ENCODE peak calls at places on chromosomes 12 and 14, in six cellular contexts. One of them, this sample, is unnamed.

GRCh38 chr14:77848031-77848430 is 48.1 kb downstream of the ADCK1 start:
- DNase-seq in testis: no peak
- DNase-seq in PC-3: no peak
- DNase-seq in A673: no peak
- DNase-seq in AG10803: peak
- DNase-seq in A549: no peak
- DNase-seq in this sample: no peak

GRCh38 chr12:27610380-27610779 is 85.9 kb upstream of the REP15 start:
- DNase-seq in testis: no peak
- DNase-seq in PC-3: peak
- DNase-seq in A673: peak
- DNase-seq in AG10803: peak
- DNase-seq in A549: peak
- DNase-seq in this sample: peak

GRCh38 chr12:104864668-104865067 is 93.4 kb downstream of the SLC41A2 start:
- DNase-seq in testis: no peak
- DNase-seq in PC-3: no peak
- DNase-seq in A673: no peak
- DNase-seq in AG10803: no peak
- DNase-seq in A549: no peak
- DNase-seq in this sample: no peak

GRCh38 chr12:91732086-91732485 is 413.6 kb downstream of the BTG1 start:
- DNase-seq in testis: no peak
- DNase-seq in PC-3: peak
- DNase-seq in A673: no peak
- DNase-seq in AG10803: peak
- DNase-seq in A549: no peak
- DNase-seq in this sample: no peak

GRCh38 chr14:33839193-33840076 is 111.4 kb downstream of the EGLN3 start:
- DNase-seq in testis: peak
- DNase-seq in PC-3: peak
- DNase-seq in A673: peak
- DNase-seq in AG10803: peak
- DNase-seq in A549: peak
- DNase-seq in this sample: peak

GRCh38 chr12:121472150-121472905 is 72.4 kb downstream of the RNF34 start:
- DNase-seq in testis: no peak
- DNase-seq in PC-3: no peak
- DNase-seq in A673: no peak
- DNase-seq in AG10803: no peak
- DNase-seq in A549: no peak
- DNase-seq in this sample: no peak

GRCh38 chr12:54891717-54892478 is 37.6 kb downstream of the MUCL1 start:
- DNase-seq in testis: no peak
- DNase-seq in PC-3: peak
- DNase-seq in A673: no peak
- DNase-seq in AG10803: no peak
- DNase-seq in A549: peak
- DNase-seq in this sample: peak

GRCh38 chr12:130162267-130162666 is at the start of gene FZD10:
- DNase-seq in testis: peak
- DNase-seq in PC-3: no peak
- DNase-seq in A673: no peak
- DNase-seq in AG10803: peak
- DNase-seq in A549: no peak
- DNase-seq in this sample: no peak

GRCh38 chr12:90333384-90333783 is 621.6 kb downstream of the CCER1 start:
- DNase-seq in testis: no peak
- DNase-seq in PC-3: peak
- DNase-seq in A673: no peak
- DNase-seq in AG10803: no peak
- DNase-seq in A549: no peak
- DNase-seq in this sample: peak

GRCh38 chr14:49893309-49894213 is 679 bp downstream of the ARF6 start:
- DNase-seq in testis: peak
- DNase-seq in PC-3: peak
- DNase-seq in A673: no peak
- DNase-seq in AG10803: peak
- DNase-seq in A549: peak
- DNase-seq in this sample: no peak

GRCh38 chr12:61781021-61781581 is 479.1 kb upstream of the USP15 start:
- DNase-seq in testis: no peak
- DNase-seq in PC-3: no peak
- DNase-seq in A673: no peak
- DNase-seq in AG10803: no peak
- DNase-seq in A549: no peak
- DNase-seq in this sample: no peak

GRCh38 chr14:23061995-23062394 is 4.7 kb upstream of the CDH24 start:
- DNase-seq in testis: peak
- DNase-seq in PC-3: peak
- DNase-seq in A673: peak
- DNase-seq in AG10803: peak
- DNase-seq in A549: peak
- DNase-seq in this sample: no peak

GRCh38 chr12:120231316-120232011 is 30.6 kb upstream of the RPLP0 start:
- DNase-seq in testis: no peak
- DNase-seq in PC-3: peak
- DNase-seq in A673: peak
- DNase-seq in AG10803: peak
- DNase-seq in A549: peak
- DNase-seq in this sample: peak

GRCh38 chr12:57641699-57642442 is 8.9 kb upstream of the B4GALNT1 start:
- DNase-seq in testis: no peak
- DNase-seq in PC-3: no peak
- DNase-seq in A673: no peak
- DNase-seq in AG10803: no peak
- DNase-seq in A549: no peak
- DNase-seq in this sample: no peak

GRCh38 chr12:131130311-131130911 is 176.7 kb downstream of the ADGRD1 start:
- DNase-seq in testis: no peak
- DNase-seq in PC-3: no peak
- DNase-seq in A673: no peak
- DNase-seq in AG10803: no peak
- DNase-seq in A549: no peak
- DNase-seq in this sample: no peak

GRCh38 chr14:100450736-100451135 is 127.6 kb downstream of the SLC25A47 start:
- DNase-seq in testis: no peak
- DNase-seq in PC-3: no peak
- DNase-seq in A673: no peak
- DNase-seq in AG10803: no peak
- DNase-seq in A549: no peak
- DNase-seq in this sample: no peak

GRCh38 chr14:44316647-44317432 is 190.2 kb downstream of the FSCB start:
- DNase-seq in testis: no peak
- DNase-seq in PC-3: peak
- DNase-seq in A673: peak
- DNase-seq in AG10803: peak
- DNase-seq in A549: peak
- DNase-seq in this sample: peak

GRCh38 chr12:50934371-50934851 is 17.9 kb upstream of the HIGD1C start:
- DNase-seq in testis: no peak
- DNase-seq in PC-3: no peak
- DNase-seq in A673: no peak
- DNase-seq in AG10803: no peak
- DNase-seq in A549: no peak
- DNase-seq in this sample: no peak

GRCh38 chr12:50932787-50933280 is 19.5 kb upstream of the HIGD1C start:
- DNase-seq in testis: no peak
- DNase-seq in PC-3: no peak
- DNase-seq in A673: no peak
- DNase-seq in AG10803: no peak
- DNase-seq in A549: no peak
- DNase-seq in this sample: no peak

GRCh38 chr12:50933459-50934124 is 18.8 kb upstream of the HIGD1C start:
- DNase-seq in testis: no peak
- DNase-seq in PC-3: no peak
- DNase-seq in A673: peak
- DNase-seq in AG10803: no peak
- DNase-seq in A549: peak
- DNase-seq in this sample: no peak

GRCh38 chr12:50936821-50937220 is 15.5 kb upstream of the HIGD1C start:
- DNase-seq in testis: no peak
- DNase-seq in PC-3: no peak
- DNase-seq in A673: no peak
- DNase-seq in AG10803: no peak
- DNase-seq in A549: no peak
- DNase-seq in this sample: no peak

DNA sequence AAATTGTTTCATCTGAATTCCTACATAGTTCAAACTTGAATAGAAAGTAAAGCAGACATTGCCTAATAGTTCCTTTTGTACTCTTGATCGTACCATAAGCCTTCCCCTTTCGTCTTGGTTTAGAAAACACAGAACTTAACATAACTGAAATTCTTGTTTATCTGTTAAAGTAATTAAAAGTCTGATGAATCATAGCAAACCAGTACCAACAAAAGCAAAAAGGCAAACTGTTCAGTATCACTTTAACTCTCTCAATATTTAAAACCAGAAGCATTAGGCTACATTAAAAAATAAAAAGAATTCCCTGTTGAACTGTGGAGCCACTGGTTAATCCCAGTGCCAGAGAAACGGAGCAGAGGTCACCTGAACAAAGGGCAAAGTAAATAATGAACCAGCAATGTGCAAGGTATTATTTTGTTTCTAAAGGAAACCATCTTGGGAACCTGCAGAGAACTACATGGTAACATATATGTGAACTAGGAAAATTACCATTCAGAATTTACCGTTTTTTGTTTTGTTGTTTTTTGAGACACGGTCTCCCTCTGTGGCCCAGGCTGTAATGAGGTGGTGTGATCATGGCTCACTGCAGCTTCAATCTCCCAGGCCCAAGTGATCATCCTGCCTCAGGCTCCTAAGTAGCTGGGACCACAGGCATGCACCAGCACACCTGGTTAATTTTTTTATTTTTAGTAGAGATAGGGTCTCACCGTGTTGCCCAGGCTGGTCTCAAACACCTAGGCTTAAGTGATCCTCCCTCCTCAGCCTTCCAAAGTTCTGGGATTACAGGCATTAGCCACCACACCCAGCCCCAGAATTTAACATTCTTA is 17.1 kb upstream of the HIGD1C start:
- DNase-seq in testis: no peak
- DNase-seq in PC-3: no peak
- DNase-seq in A673: no peak
- DNase-seq in AG10803: peak
- DNase-seq in A549: no peak
- DNase-seq in this sample: no peak
- H3K4me3 ChIP-seq in testis: no peak
- H3K4me3 ChIP-seq in PC-3: no peak
- H3K4me3 ChIP-seq in A673: no peak
- H3K4me3 ChIP-seq in AG10803: no peak
- H3K4me3 ChIP-seq in A549: no peak
- H3K4me3 ChIP-seq in this sample: no peak

GRCh38 chr12:50672158-50672557 is 91.7 kb upstream of the ATF1 start:
- DNase-seq in testis: no peak
- DNase-seq in PC-3: no peak
- DNase-seq in A673: no peak
- DNase-seq in AG10803: no peak
- DNase-seq in A549: no peak
- DNase-seq in this sample: no peak
- H3K4me3 ChIP-seq in testis: no peak
- H3K4me3 ChIP-seq in PC-3: no peak
- H3K4me3 ChIP-seq in A673: no peak
- H3K4me3 ChIP-seq in AG10803: no peak
- H3K4me3 ChIP-seq in A549: no peak
- H3K4me3 ChIP-seq in this sample: no peak

DNA sequence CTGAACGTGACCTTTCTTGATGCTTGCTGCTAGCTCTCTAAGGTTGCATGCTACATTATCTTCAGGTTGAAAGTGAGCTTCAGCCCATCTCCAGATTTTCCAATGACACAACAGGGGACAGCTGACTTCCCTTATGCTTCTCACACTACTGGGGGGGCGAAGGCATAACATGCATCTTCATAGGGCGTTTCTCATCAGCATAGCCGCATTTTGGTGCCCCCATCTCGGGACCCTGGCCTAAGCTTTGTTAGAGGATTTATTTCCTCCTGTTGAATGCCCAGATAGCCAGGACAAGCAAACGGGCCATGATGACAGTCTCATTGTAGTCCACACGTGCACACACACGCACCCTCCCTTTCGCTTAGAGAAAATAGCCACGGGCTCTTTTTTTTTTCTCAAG is 30.7 kb downstream of the SSPN start:
- DNase-seq in testis: no peak
- DNase-seq in PC-3: no peak
- DNase-seq in A673: no peak
- DNase-seq in AG10803: no peak
- DNase-seq in A549: no peak
- DNase-seq in this sample: no peak
- H3K4me3 ChIP-seq in testis: no peak
- H3K4me3 ChIP-seq in PC-3: peak
- H3K4me3 ChIP-seq in A673: no peak
- H3K4me3 ChIP-seq in AG10803: no peak
- H3K4me3 ChIP-seq in A549: no peak
- H3K4me3 ChIP-seq in this sample: no peak

GRCh38 chr12:56392331-56392730 is 29.7 kb upstream of the APOF start:
- DNase-seq in testis: no peak
- DNase-seq in PC-3: no peak
- DNase-seq in A673: no peak
- DNase-seq in AG10803: no peak
- DNase-seq in A549: no peak
- DNase-seq in this sample: no peak

DNA sequence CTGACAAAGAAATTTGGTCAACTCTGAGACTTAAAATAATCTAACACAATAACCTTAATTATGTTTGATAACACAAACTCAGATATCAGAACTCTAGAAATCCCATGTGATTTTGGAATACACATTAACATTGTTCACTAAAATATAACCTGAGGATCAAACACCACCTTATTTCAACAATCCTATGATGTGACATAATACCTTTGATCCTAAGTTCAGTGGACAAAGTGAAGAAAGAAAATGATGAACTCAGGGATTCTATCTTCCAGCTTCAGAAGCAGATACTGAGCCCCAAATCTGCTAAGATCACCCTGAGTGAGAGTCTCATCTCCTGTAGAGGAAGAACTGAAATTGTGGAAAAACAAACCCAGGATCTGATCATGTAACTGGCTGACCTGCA is 35.7 kb upstream of the APOF start:
- DNase-seq in testis: no peak
- DNase-seq in PC-3: no peak
- DNase-seq in A673: no peak
- DNase-seq in AG10803: no peak
- DNase-seq in A549: no peak
- DNase-seq in this sample: no peak
- H3K4me3 ChIP-seq in testis: no peak
- H3K4me3 ChIP-seq in PC-3: no peak
- H3K4me3 ChIP-seq in A673: no peak
- H3K4me3 ChIP-seq in AG10803: no peak
- H3K4me3 ChIP-seq in A549: no peak
- H3K4me3 ChIP-seq in this sample: no peak